ENCODE peak calls at places on chromosome 7, in ten cellular contexts. I, N, J, F, A, K, U, T, Z and O are unnamed samples.

GRCh38 chr7:74063223-74063641 is 20.4 kb upstream of the LIMK1 start:
- DNase-seq in K (no peak), A (peak; percentile 7), T (no peak), Z (no peak), J (no peak), U (no peak), N (no peak), F (no peak), I (no peak), O (no peak)

GRCh38 chr7:43850348-43851116 is 18.8 kb downstream of the MRPS24 start:
- DNase-seq in Z (no peak), F (peak; percentile 71), I (peak; percentile 79), J (no peak), K (no peak), A (no peak), U (no peak), T (no peak), N (no peak), O (peak; percentile 80)

GRCh38 chr7:107742678-107743566 is 1.0 kb upstream of the CBLL1 start:
- DNase-seq in A (peak; percentile 59), N (no peak), K (no peak), T (peak; percentile 46), Z (no peak), F (peak; percentile 86), I (no peak), J (no peak), U (peak; percentile 36), O (no peak)

GRCh38 chr7:131602994-131603372 is 46.6 kb upstream of the PODXL start:
- DNase-seq in T (no peak), U (no peak), K (no peak), A (no peak), Z (no peak), N (no peak), F (no peak), J (no peak), I (peak; percentile 13), O (no peak)

GRCh38 chr7:22157552-22157951 is 199.4 kb downstream of the RAPGEF5 start:
- DNase-seq in A (no peak), K (no peak), N (no peak), U (no peak), Z (no peak), J (no peak), I (no peak), T (no peak), F (no peak), O (no peak)

GRCh38 chr7:39582536-39582935 is 16.3 kb downstream of the YAE1 start:
- DNase-seq in J (no peak), T (no peak), K (no peak), I (no peak), U (no peak), Z (no peak), F (no peak), N (no peak), A (no peak), O (no peak)

GRCh38 chr7:98178321-98178720 is 32.9 kb upstream of the BHLHA15 start:
- DNase-seq in U (no peak), F (no peak), A (no peak), N (no peak), K (no peak), Z (no peak), I (peak; percentile 26), J (no peak), T (no peak), O (no peak)

GRCh38 chr7:4712371-4713182 is 30.5 kb downstream of the FOXK1 start:
- DNase-seq in U (no peak), J (no peak), K (peak; percentile 56), N (peak; percentile 65), T (no peak), F (no peak), I (no peak), A (no peak), Z (no peak), O (no peak)

GRCh38 chr7:18087031-18087686 is 59.5 kb upstream of the PRPS1L1 start:
- DNase-seq in U (no peak), K (no peak), F (no peak), N (peak; percentile 4), Z (no peak), A (no peak), T (no peak), I (peak; percentile 11), J (no peak), O (no peak)

GRCh38 chr7:35366167-35367155 is 112.6 kb upstream of the TBX20 start:
- DNase-seq in T (no peak), K (no peak), J (no peak), U (no peak), F (no peak), N (no peak), A (peak; percentile 71), Z (no peak), I (no peak), O (no peak)

GRCh38 chr7:78620931-78621330 is 822.4 kb downstream of the PHTF2 start:
- DNase-seq in N (peak; percentile 5), I (peak; percentile 14), J (no peak), U (no peak), T (no peak), Z (peak; percentile 37), A (peak; percentile 59), K (no peak), F (no peak), O (no peak)

GRCh38 chr7:51009716-51010496 is 227.2 kb upstream of the GRB10 start:
- DNase-seq in F (no peak), K (peak; percentile 26), J (no peak), I (peak; percentile 8), N (peak; percentile 54), T (no peak), Z (peak; percentile 75), U (no peak), A (no peak), O (no peak)

GRCh38 chr7:71140264-71140663 is 8.3 kb downstream of the GALNT17 start:
- DNase-seq in J (no peak), T (no peak), F (no peak), Z (no peak), K (no peak), A (no peak), U (no peak), I (no peak), N (no peak), O (no peak)

GRCh38 chr7:5282464-5283316 is at the start of gene SLC29A4:
- DNase-seq in I (no peak), U (no peak), J (no peak), K (no peak), Z (no peak), T (peak; percentile 5), A (no peak), N (peak; percentile 2), F (no peak), O (no peak)

GRCh38 chr7:1460757-1461639 is 1.7 kb upstream of the MICALL2 start:
- DNase-seq in F (no peak), U (no peak), A (peak; percentile 67), J (no peak), T (no peak), N (peak; percentile 59), Z (peak; percentile 31), I (peak; percentile 25), K (no peak), O (no peak)

GRCh38 chr7:101933685-101934084 is 116.3 kb downstream of the CUX1 start:
- DNase-seq in Z (no peak), A (no peak), I (no peak), J (no peak), F (no peak), N (peak; percentile 16), T (no peak), K (no peak), U (no peak), O (no peak)

GRCh38 chr7:35261476-35262285 is 7.8 kb upstream of the TBX20 start:
- DNase-seq in K (no peak), F (no peak), I (no peak), J (no peak), U (no peak), A (peak; percentile 43), Z (peak; percentile 34), N (no peak), T (no peak), O (no peak)

GRCh38 chr7:57071-57470 is 135.3 kb upstream of the FAM20C start:
- DNase-seq in Z (no peak), U (no peak), T (no peak), I (no peak), J (no peak), F (no peak), N (no peak), K (no peak), A (no peak), O (no peak)

GRCh38 chr7:8154290-8154689 is 107.7 kb downstream of the ICA1 start:
- DNase-seq in T (no peak), I (no peak), A (no peak), K (no peak), F (no peak), U (no peak), Z (no peak), J (no peak), N (no peak), O (no peak)

GRCh38 chr7:17599733-17600685 is 301.6 kb downstream of the AHR start:
- DNase-seq in U (no peak), N (peak; percentile 97), F (no peak), J (no peak), T (no peak), A (no peak), K (peak; percentile 82), Z (peak; percentile 70), I (peak; percentile 93), O (peak; percentile 39)

GRCh38 chr7:30594055-30594539 is 581 bp upstream of the GARS1 start:
- DNase-seq in U (no peak), J (peak; percentile 4), T (peak; percentile 17), Z (peak; percentile 95), K (peak; percentile 4), I (no peak), N (peak; percentile 41), F (peak; percentile 30), A (peak; percentile 26), O (peak; percentile 37)

GRCh38 chr7:158614695-158615094 is 27.1 kb upstream of the PTPRN2 start:
- DNase-seq in I (no peak), Z (no peak), T (no peak), N (peak; percentile 85), K (peak; percentile 59), U (no peak), F (no peak), J (no peak), A (no peak), O (no peak)

GRCh38 chr7:95318501-95318900 is 5.8 kb downstream of the PON1 start:
- DNase-seq in I (no peak), A (no peak), F (no peak), T (no peak), N (no peak), J (no peak), Z (no peak), K (no peak), U (no peak), O (no peak)

GRCh38 chr7:778968-779451 is 51.9 kb upstream of the PRKAR1B start:
- DNase-seq in Z (no peak), T (no peak), J (no peak), N (no peak), F (no peak), I (no peak), K (no peak), U (no peak), A (no peak), O (no peak)

GRCh38 chr7:159056722-159057121 is 87.9 kb downstream of the VIPR2 start:
- DNase-seq in N (no peak), A (no peak), K (no peak), Z (no peak), F (no peak), J (no peak), I (no peak), T (no peak), U (no peak), O (no peak)

GRCh38 chr7:116554436-116554835 is 29.6 kb downstream of the CAV1 start:
- DNase-seq in T (no peak), F (no peak), K (no peak), A (no peak), U (no peak), Z (no peak), J (no peak), I (no peak), N (peak; percentile 73), O (no peak)

GRCh38 chr7:130758429-130759056 is 24.5 kb upstream of the KLF14 start:
- DNase-seq in T (no peak), U (no peak), A (peak; percentile 39), J (no peak), Z (peak; percentile 65), K (peak; percentile 34), F (peak; percentile 67), I (peak; percentile 11), N (peak; percentile 81), O (peak; percentile 27)

GRCh38 chr7:74269757-74270277 is 15.6 kb upstream of the RFC2 start:
- DNase-seq in F (peak; percentile 52), U (no peak), T (peak; percentile 26), I (peak; percentile 79), A (peak; percentile 87), K (peak; percentile 46), Z (peak; percentile 71), J (peak; percentile 19), N (peak; percentile 82), O (peak; percentile 44)